ENCODE peak calls at places on chromosomes 5 and 9, in five cellular contexts. V is neuronal stem cell, M is H9, L is H1, H is mesenchymal stem cell. E is an unnamed sample.

GRCh38 chr5:80967500-80968181 is 7.5 kb downstream of the RASGRF2 start:
- DNase-seq in M (no peak), H (peak), L (no peak), V (no peak), E (peak)

GRCh38 chr5:103452666-103453065 is 109.9 kb downstream of the NUDT12 start:
- DNase-seq in V (no peak), H (no peak), M (no peak), L (no peak), E (peak)

GRCh38 chr5:57862471-57863282 is 380.1 kb upstream of the ACTBL2 start:
- DNase-seq in H (peak), M (no peak), V (no peak), L (no peak), E (peak)

GRCh38 chr9:92668746-92669526 is 995 bp downstream of the IPPK start:
- DNase-seq in L (no peak), V (no peak), H (peak), M (peak), E (peak)

GRCh38 chr5:7690557-7690956 is 160.4 kb downstream of the CFAP90 start:
- DNase-seq in H (no peak), V (no peak), L (no peak), M (no peak), E (no peak)

GRCh38 chr5:158451983-158452710 is 593.2 kb upstream of the CLINT1 start:
- DNase-seq in H (no peak), V (no peak), L (no peak), M (no peak), E (no peak)

GRCh38 chr5:132747693-132748440 is 641 bp downstream of the CCNI2 start:
- DNase-seq in V (no peak), L (peak), M (peak), H (no peak), E (no peak)

GRCh38 chr5:63351164-63351563 is 611.1 kb downstream of the HTR1A start:
- DNase-seq in V (no peak), M (no peak), H (no peak), L (no peak), E (no peak)

GRCh38 chr5:41808294-41808693 is 61.9 kb downstream of the OXCT1 start:
- DNase-seq in L (no peak), M (no peak), H (peak), V (no peak), E (no peak)

GRCh38 chr9:37953775-37954437 is 50.0 kb upstream of the SLC25A51 start:
- DNase-seq in M (no peak), V (no peak), H (peak), L (no peak), E (peak)

GRCh38 chr5:112316006-112316405 is 103.1 kb downstream of the EPB41L4A start:
- DNase-seq in M (no peak), H (no peak), V (no peak), L (no peak), E (peak)

GRCh38 chr5:26492835-26493459 is 545.4 kb downstream of the CDH9 start:
- DNase-seq in M (no peak), L (no peak), H (no peak), V (no peak), E (no peak)

GRCh38 chr5:78490709-78491485 is 130.5 kb downstream of the SCAMP1 start:
- DNase-seq in L (no peak), M (no peak), V (no peak), H (no peak), E (no peak)

GRCh38 chr9:22425551-22425950 is 21.1 kb upstream of the DMRTA1 start:
- DNase-seq in V (no peak), L (no peak), H (no peak), M (peak), E (no peak)

GRCh38 chr9:8877753-8878494 is 1078.3 kb upstream of the DMAC1 start:
- DNase-seq in M (no peak), H (no peak), V (no peak), L (no peak), E (no peak)

GRCh38 chr9:113221800-113222481 is 597 bp downstream of the SLC31A1 start:
- DNase-seq in L (no peak), V (peak), M (no peak), H (peak), E (peak)

GRCh38 chr5:13234-13633 is 78.7 kb upstream of the PLEKHG4B start:
- DNase-seq in M (no peak), H (no peak), L (no peak), V (no peak), E (peak)

GRCh38 chr5:68007446-68007845 is 208.1 kb upstream of the PIK3R1 start:
- DNase-seq in V (no peak), M (no peak), L (no peak), H (peak), E (peak)

GRCh38 chr9:114310471-114311450 is 12.1 kb upstream of the ORM1 start:
- DNase-seq in V (no peak), L (peak), M (no peak), H (no peak), E (no peak)

GRCh38 chr5:114473541-114473940 is 111.7 kb downstream of the KCNN2 start:
- DNase-seq in M (no peak), L (no peak), V (no peak), H (no peak), E (no peak)

GRCh38 chr5:172878585-172879433 is 44.8 kb downstream of the ERGIC1 start:
- DNase-seq in H (no peak), M (no peak), L (no peak), V (no peak), E (no peak)

GRCh38 chr5:139816566-139816965 is 21.0 kb downstream of the PSD2 start:
- DNase-seq in M (no peak), V (no peak), H (no peak), L (no peak), E (no peak)

GRCh38 chr9:135363556-135363955 is 116.0 kb upstream of the PPP1R26 start:
- DNase-seq in M (no peak), H (no peak), L (no peak), V (no peak), E (no peak)

GRCh38 chr9:87596862-87597261 is 99.2 kb downstream of the DAPK1 start:
- DNase-seq in H (no peak), V (no peak), M (no peak), L (no peak), E (no peak)

GRCh38 chr9:122005597-122005996 is 87.5 kb downstream of the TTLL11 start:
- DNase-seq in H (peak), V (no peak), M (no peak), L (peak), E (peak)

GRCh38 chr5:42751044-42751443 is 5.6 kb upstream of the CCDC152 start:
- DNase-seq in H (no peak), V (no peak), L (no peak), M (no peak), E (no peak)

GRCh38 chr5:36240779-36241635 is 718 bp downstream of the NADK2 start:
- DNase-seq in V (peak), H (peak), M (peak), L (peak), E (peak)

GRCh38 chr9:86801246-86801645 is 146.1 kb downstream of the GAS1 start:
- DNase-seq in M (no peak), V (no peak), L (no peak), H (no peak), E (no peak)

GRCh38 chr5:51433052-51433710 is 49.9 kb downstream of the ISL1 start:
- DNase-seq in H (no peak), V (no peak), L (no peak), M (no peak), E (no peak)

GRCh38 chr9:116490321-116490720 is 196.8 kb upstream of the TRIM32 start:
- DNase-seq in V (no peak), M (no peak), L (no peak), H (peak), E (no peak)

GRCh38 chr9:26176628-26177027 is 498.4 kb upstream of the TUSC1 start:
- DNase-seq in L (no peak), M (no peak), V (no peak), H (no peak), E (no peak)

GRCh38 chr9:96219615-96220257 is 82.2 kb downstream of the HSD17B3 start:
- DNase-seq in M (peak), V (no peak), L (peak), H (no peak), E (peak)

GRCh38 chr9:36149197-36149596 is 12.7 kb downstream of the GLIPR2 start:
- DNase-seq in V (no peak), L (no peak), H (peak), M (no peak), E (no peak)

GRCh38 chr9:36152741-36153438 is 16.3 kb upstream of the CCIN start:
- DNase-seq in H (peak), L (no peak), V (no peak), M (no peak), E (no peak)

GRCh38 chr9:36148652-36149051 is 12.1 kb downstream of the GLIPR2 start:
- DNase-seq in L (no peak), V (no peak), H (peak), M (no peak), E (peak)

GRCh38 chr9:36151306-36152210 is 15.0 kb downstream of the GLIPR2 start:
- DNase-seq in M (no peak), L (no peak), H (peak), V (no peak), E (peak)

DNA sequence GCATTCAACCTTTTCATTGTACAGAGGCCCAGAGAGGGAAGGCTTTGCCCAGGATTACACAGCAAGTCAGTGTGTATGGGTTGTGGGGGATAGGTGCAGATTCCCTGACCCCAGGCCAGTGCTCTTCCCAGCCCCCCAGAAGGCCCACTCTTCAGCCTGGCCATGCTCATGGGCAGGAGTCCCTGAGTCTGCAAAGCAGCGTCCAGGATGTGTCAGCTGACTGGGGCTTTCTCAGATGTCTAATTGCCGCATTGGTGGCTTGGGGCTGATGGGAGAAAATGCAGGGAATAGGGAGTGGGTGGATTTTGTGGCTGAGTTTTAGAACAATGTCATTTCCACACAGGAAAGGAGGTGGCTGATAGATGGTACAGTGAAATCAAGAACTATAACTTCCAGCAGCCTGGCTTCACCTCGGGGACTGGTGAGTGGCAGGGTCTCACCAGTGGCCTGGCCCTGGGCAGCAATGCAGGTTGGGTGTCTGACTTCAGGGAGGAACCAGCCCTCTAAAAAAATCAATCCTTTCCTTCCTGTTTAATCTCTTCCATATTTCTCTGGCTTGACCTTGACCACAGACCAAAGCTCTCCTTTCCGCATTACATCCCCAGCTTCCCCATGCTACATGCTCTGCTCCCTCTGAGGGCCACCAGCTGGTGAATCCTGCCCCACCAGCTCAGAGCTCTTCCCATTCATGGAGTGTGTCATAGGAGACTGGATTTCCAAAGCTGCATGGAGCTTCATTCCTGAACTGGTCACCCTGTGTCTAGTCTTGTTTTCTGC is 14.2 kb downstream of the GLIPR2 start:
- DNase-seq in L (no peak), M (no peak), V (no peak), H (peak), E (no peak)
- H2BK12ac ChIP-seq in L (peak), M (no peak), V (no peak), H (peak), E (no peak)

DNA sequence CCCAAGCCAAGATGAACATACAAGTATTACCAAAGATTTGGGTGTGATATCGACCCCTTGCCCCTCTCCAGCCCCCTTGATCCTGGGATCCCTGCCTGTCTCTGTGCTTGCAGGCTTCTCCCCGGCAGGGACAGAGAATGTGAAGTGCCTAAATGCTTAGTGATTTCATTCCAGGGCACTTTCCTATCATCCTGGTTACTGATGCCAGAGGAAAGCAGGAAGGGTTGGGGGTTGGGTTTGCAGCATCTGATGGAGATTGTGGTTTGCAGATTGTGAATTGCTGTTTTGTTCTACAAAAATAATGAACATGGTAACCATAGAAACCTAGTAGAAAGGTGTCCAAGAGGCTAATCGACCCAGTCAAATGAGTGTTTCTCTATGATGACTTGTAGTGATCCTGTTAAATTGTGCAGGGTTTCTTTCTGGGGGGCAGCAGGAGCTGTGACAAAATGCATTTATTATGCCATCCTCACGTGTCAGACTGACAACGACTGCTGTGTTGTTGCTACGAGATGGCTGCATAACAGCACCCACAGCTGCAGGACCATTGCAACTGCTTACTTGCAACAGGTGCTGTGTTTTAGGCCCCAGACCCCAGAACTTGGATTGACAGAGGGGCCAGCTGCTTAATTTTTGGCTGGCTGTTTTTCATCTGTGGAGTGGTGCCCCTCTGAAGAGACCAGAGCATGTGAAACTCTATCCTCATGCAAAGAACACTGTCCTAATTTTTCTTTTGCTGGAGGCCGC is 397.7 kb downstream of the GADD45G start:
- DNase-seq in L (no peak), V (no peak), H (no peak), M (no peak), E (no peak)
- H2AFZ ChIP-seq in L (no peak), V (no peak), H (no peak), M (no peak), E (no peak)

GRCh38 chr5:72954389-72954788 is 1.5 kb upstream of the FCHO2 start:
- DNase-seq in M (no peak), L (no peak), V (no peak), H (no peak), E (no peak)

GRCh38 chr5:72955143-72955767 is 586 bp upstream of the FCHO2 start:
- DNase-seq in V (no peak), M (peak), H (no peak), L (no peak), E (peak)

GRCh38 chr5:72955768-72956323 is at the start of gene FCHO2:
- DNase-seq in L (peak), V (peak), M (peak), H (peak), E (peak)

GRCh38 chr5:72949481-72949880 is 6.4 kb upstream of the FCHO2 start:
- DNase-seq in M (no peak), H (no peak), L (no peak), V (no peak), E (no peak)

GRCh38 chr5:72951850-72952468 is 3.9 kb upstream of the FCHO2 start:
- DNase-seq in M (no peak), V (no peak), L (no peak), H (peak), E (no peak)
- H4K91ac ChIP-seq in M (no peak), V (no peak), L (no peak), H (no peak), E (no peak)

GRCh38 chr9:107587175-107587963 is 97.8 kb upstream of the KLF4 start:
- DNase-seq in V (no peak), M (no peak), H (no peak), L (no peak), E (no peak)
- H2BK12ac ChIP-seq in V (no peak), M (no peak), H (no peak), L (peak), E (no peak)

DNA sequence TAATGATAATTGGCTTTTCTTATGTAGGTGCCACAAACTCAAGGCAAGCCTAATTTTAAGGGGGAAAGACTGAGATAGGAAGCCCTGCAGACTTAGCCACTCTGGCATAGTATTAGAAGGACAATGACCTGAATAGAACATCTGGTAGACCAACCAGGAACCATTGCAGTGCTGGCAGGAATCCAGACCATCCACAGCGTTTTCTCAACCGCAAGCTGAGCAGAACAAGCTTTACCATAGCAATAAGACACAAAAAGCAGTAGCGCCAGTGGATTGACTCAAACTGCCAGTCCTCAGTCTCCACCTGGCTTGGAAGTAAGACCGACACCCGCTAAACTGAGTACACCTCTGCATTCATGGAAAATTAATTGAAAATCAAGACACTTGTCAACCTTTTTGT is 141.3 kb upstream of the LPAR1 start:
- DNase-seq in H (no peak), L (no peak), V (no peak), M (no peak), E (no peak)
- H2AFZ ChIP-seq in H (no peak), L (peak), V (no peak), M (no peak), E (no peak)

GRCh38 chr9:806285-807156 is 35.0 kb upstream of the DMRT1 start:
- DNase-seq in H (peak), M (no peak), V (peak), L (no peak), E (no peak)
- H4K91ac ChIP-seq in H (no peak), M (no peak), V (no peak), L (no peak), E (peak)

DNA sequence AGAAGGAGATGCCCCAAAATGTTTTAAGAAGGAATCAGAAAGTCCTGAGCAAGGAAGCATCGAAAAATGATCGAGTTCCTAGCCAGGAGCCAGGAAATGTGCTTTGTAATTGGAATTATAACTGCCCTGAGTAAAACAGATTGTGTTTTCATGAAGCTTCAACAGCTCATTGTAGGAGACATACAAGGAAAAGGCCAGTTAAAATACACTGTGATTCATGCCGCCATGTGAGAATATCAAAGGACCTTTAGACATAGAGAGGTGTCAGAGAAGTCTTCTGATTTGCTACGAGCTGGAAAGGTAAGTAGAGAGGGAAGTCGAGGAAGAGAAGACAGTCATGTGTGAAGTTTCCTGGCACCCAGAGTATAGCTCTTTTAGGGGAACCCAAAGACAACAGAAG is 60.9 kb downstream of the NR3C1 start:
- DNase-seq in L (no peak), H (no peak), V (no peak), M (no peak), E (no peak)
- H2BK12ac ChIP-seq in L (no peak), H (no peak), V (no peak), M (no peak), E (no peak)

GRCh38 chr5:124088289-124089064 is 576.5 kb downstream of the CSNK1G3 start:
- DNase-seq in M (no peak), H (no peak), L (no peak), V (no peak), E (no peak)

GRCh38 chr5:124093658-124094057 is 581.7 kb downstream of the CSNK1G3 start:
- DNase-seq in M (no peak), L (no peak), V (no peak), H (no peak), E (no peak)

GRCh38 chr5:124087752-124088151 is 575.8 kb downstream of the CSNK1G3 start:
- DNase-seq in H (no peak), M (no peak), V (peak), L (no peak), E (no peak)

DNA sequence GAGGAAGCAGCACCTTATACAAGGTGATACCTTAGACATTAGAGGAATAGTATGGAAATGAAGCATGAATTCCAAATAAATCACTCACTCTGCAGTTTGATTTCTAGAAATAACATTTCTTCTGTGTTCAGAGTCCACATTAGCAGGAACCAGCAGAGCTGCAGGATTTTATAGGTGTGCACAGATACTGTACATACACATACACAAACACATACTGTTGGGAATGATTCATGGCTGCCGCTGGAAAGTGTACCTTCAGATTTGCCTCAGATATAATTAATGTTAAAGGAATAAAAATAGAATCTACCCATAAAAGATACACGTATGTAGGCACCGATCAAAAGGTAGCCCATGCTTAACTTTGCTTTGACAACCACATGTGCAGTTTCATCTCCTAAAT is 578.1 kb downstream of the CSNK1G3 start:
- DNase-seq in M (no peak), V (no peak), H (no peak), L (no peak), E (no peak)
- H2AFZ ChIP-seq in M (no peak), V (no peak), H (no peak), L (no peak), E (no peak)